ENCODE peak calls at places on chromosomes 2 and 18, in eight cellular contexts. D is CD4-positive, CD25-positive, alpha-beta regulatory T cell; E is dorsolateral prefrontal cortex; Y is A549; N is K562; S is pancreas; K is HepG2; P is tibial artery. M is an unnamed sample.

GRCh38 chr2:15939854-15940660 is at the start of gene MYCN:
- DNase-seq in K (peak), E (peak), N (peak), Y (peak), P (no peak), D (peak), S (no peak), M (no peak)

GRCh38 chr2:38037757-38038615 is 38.0 kb downstream of the CYP1B1 start:
- DNase-seq in N (peak), Y (no peak), P (no peak), S (no peak), K (no peak), D (peak), E (peak), M (peak)

GRCh38 chr18:75854174-75854573 is 426.7 kb upstream of the SMIM21 start:
- DNase-seq in K (peak), D (peak), N (peak), E (no peak), P (no peak), Y (peak), S (no peak), M (peak)

GRCh38 chr2:133492719-133493366 is 75.4 kb downstream of the NCKAP5 start:
- DNase-seq in Y (no peak), S (no peak), N (no peak), E (no peak), P (no peak), D (no peak), K (no peak), M (no peak)

GRCh38 chr2:159906315-159906714 is 108.3 kb upstream of the CD302 start:
- DNase-seq in K (peak), D (no peak), S (no peak), Y (no peak), P (no peak), E (no peak), N (no peak), M (no peak)

GRCh38 chr18:59021500-59021899 is 118.2 kb upstream of the SEC11C start:
- DNase-seq in Y (no peak), S (no peak), D (no peak), E (no peak), P (no peak), N (no peak), K (no peak), M (no peak)

GRCh38 chr2:108447947-108448677 is 894 bp upstream of the GCC2 start:
- DNase-seq in E (peak), Y (peak), N (no peak), D (peak), K (peak), P (no peak), S (no peak), M (no peak)

GRCh38 chr2:42196403-42197267 is 27.5 kb downstream of the EML4 start:
- DNase-seq in D (peak), E (no peak), K (peak), S (peak), P (no peak), Y (peak), N (peak), M (peak)

GRCh38 chr2:40877734-40878288 is 425.9 kb upstream of the SLC8A1 start:
- DNase-seq in E (no peak), K (no peak), D (no peak), P (no peak), N (no peak), Y (no peak), S (no peak), M (no peak)

GRCh38 chr2:219461061-219461514 is 26.4 kb downstream of the SPEG start:
- DNase-seq in K (no peak), E (no peak), N (peak), D (peak), P (peak), S (no peak), Y (no peak), M (peak)

GRCh38 chr2:63057249-63058148 is 6.9 kb downstream of the OTX1 start:
- DNase-seq in D (no peak), P (no peak), E (no peak), K (no peak), S (no peak), N (no peak), Y (no peak), M (no peak)

GRCh38 chr18:1455605-1456004 is 550.9 kb downstream of the ADCYAP1 start:
- DNase-seq in P (no peak), N (no peak), E (no peak), S (no peak), K (no peak), Y (no peak), D (no peak), M (no peak)

GRCh38 chr2:225002656-225003045 is 39.6 kb downstream of the DOCK10 start:
- DNase-seq in P (no peak), N (no peak), D (peak), K (no peak), E (no peak), S (no peak), Y (no peak), M (peak)

GRCh38 chr2:109702250-109702985 is 88.3 kb downstream of the SOWAHC start:
- DNase-seq in S (no peak), E (no peak), D (peak), N (no peak), P (no peak), Y (no peak), K (no peak), M (no peak)

GRCh38 chr2:127164761-127165538 is 55.1 kb downstream of the CYP27C1 start:
- DNase-seq in K (no peak), E (no peak), Y (no peak), P (no peak), N (no peak), S (no peak), D (no peak), M (no peak)

GRCh38 chr2:196987654-196988364 is 61.3 kb upstream of the PGAP1 start:
- DNase-seq in P (no peak), Y (peak), E (no peak), K (peak), N (peak), D (peak), S (no peak), M (no peak)

GRCh38 chr2:58667137-58667774 is 426.1 kb upstream of the FANCL start:
- DNase-seq in E (no peak), N (peak), D (no peak), K (no peak), S (no peak), P (no peak), Y (no peak), M (no peak)

GRCh38 chr18:79169958-79170555 is 100.9 kb downstream of the ATP9B start:
- DNase-seq in S (no peak), N (no peak), E (no peak), D (no peak), K (peak), P (no peak), Y (no peak), M (no peak)
- H3K4me3 ChIP-seq in S (no peak), N (no peak), E (no peak), D (no peak), K (no peak), P (no peak), Y (no peak), M (no peak)

DNA sequence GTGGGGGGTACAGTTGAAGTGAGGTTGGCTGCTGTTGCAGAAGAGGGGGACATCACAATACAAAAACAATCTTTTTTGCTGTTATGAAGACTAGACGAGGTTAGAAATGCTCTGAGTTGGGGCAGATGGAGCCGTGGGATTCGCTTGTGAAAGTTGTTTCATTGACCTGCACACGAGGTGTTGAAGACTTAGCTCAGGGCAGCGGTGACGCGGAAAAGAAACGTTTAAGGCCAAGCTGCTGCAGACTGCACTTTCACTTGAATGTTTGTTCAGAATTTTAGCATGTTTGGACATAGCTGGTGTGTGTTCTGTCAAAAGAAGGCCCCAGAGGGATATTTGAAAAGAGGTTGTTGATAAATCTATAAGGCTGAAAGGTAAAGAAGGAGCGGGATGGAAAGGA is 46.3 kb downstream of the MTCL1 start:
- DNase-seq in K (no peak), N (no peak), D (no peak), P (no peak), E (no peak), Y (no peak), S (no peak), M (no peak)
- H3K27ac ChIP-seq in K (no peak), N (no peak), D (no peak), P (no peak), E (no peak), Y (peak), S (no peak), M (no peak)

GRCh38 chr2:203908344-203909185 is 28.0 kb upstream of the ICOS start:
- DNase-seq in P (no peak), N (no peak), K (no peak), E (no peak), Y (no peak), D (no peak), S (peak), M (no peak)

GRCh38 chr2:203913947-203914346 is 22.6 kb upstream of the ICOS start:
- DNase-seq in S (no peak), E (no peak), D (no peak), Y (no peak), N (peak), P (no peak), K (peak), M (no peak)

GRCh38 chr2:203909946-203910476 is 26.6 kb upstream of the ICOS start:
- DNase-seq in Y (no peak), N (no peak), S (no peak), P (no peak), K (no peak), E (no peak), D (no peak), M (no peak)

GRCh38 chr2:203905661-203906060 is 30.9 kb upstream of the ICOS start:
- DNase-seq in N (no peak), D (no peak), E (no peak), Y (no peak), K (no peak), P (no peak), S (no peak), M (no peak)

GRCh38 chr2:203909192-203909945 is 27.2 kb upstream of the ICOS start:
- DNase-seq in P (no peak), Y (peak), K (peak), D (peak), E (no peak), N (peak), S (no peak), M (peak)
- H3K4me3 ChIP-seq in P (peak), Y (no peak), K (peak), D (peak), E (peak), N (no peak), S (peak), M (no peak)

DNA sequence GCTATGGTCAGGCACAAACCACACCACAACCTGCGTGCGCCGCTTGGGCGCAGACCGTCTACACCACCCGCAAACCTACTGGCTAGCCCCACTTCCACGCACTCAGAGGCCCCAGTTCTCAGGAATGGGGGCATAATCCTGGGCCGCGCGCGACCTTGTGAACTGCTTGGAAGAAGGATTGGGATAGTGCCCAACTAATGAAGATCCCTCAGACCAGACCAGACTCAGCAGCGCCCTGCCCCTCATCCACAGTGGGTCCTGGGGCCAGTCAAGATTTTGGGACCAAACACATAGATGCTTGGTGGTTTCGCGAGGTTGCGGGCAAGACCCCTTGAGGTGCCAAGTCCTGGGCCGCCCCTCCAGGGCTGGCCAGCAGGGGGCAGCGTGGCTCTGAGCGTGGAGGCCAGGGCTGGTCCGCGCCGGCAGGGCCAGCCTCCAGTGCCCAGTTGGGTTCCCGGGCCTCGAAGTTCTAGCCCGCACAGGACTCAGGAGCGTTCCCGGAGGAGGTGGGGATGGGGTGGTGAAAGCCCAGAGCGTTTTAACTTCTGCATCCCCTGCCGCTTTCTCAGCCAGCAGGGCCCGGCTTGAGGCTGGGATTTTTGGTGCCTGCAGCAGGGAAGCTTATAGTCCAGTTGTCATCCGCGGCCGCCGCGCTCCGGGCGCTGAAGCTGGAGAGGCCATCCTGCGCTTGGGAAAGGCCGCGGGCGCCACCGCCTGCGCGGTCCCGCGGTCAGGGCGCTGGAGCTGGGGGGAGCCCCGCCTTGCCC is 8.3 kb downstream of the OSR1 start:
- DNase-seq in K (peak), Y (no peak), S (peak), E (peak), D (peak), P (peak), N (peak), M (peak)
- H3K27ac ChIP-seq in K (no peak), Y (no peak), S (no peak), E (peak), D (no peak), P (peak), N (no peak), M (no peak)

GRCh38 chr2:97661927-97662326 is 1.9 kb downstream of the ACTR1B start:
- DNase-seq in S (no peak), D (no peak), P (no peak), N (no peak), K (no peak), E (no peak), Y (no peak), M (no peak)
- H3K4me3 ChIP-seq in S (peak), D (peak), P (peak), N (peak), K (peak), E (peak), Y (no peak), M (peak)

M was measured in Karpas-422.